ENCODE peak calls at places on chromosomes 2 and 18, in nine cellular contexts. Q, F, C, A, K, X, G, Y and E are unnamed samples.

GRCh38 chr2:40361478-40361877 is 90.4 kb downstream of the SLC8A1 start:
- DNase-seq in Q (no peak), X (no peak), G (no peak), A (no peak), C (no peak), K (no peak), F (peak), Y (no peak), E (no peak)

GRCh38 chr2:212528106-212528856 is 10.3 kb downstream of the ERBB4 start:
- DNase-seq in G (no peak), C (no peak), K (no peak), Y (no peak), Q (no peak), A (no peak), X (no peak), F (no peak), E (no peak)

GRCh38 chr2:126933707-126934106 is 35.0 kb downstream of the TEX51 start:
- DNase-seq in A (no peak), K (no peak), F (no peak), Q (no peak), Y (no peak), X (no peak), G (no peak), C (peak), E (no peak)

GRCh38 chr2:16034151-16034974 is 94.0 kb downstream of the MYCN start:
- DNase-seq in X (no peak), A (peak), Y (no peak), G (no peak), K (no peak), C (no peak), F (no peak), Q (no peak), E (no peak)

GRCh38 chr18:23912356-23912755 is 102.2 kb upstream of the TTC39C start:
- DNase-seq in X (no peak), Y (peak), K (no peak), G (no peak), A (no peak), Q (no peak), C (no peak), F (no peak), E (peak)

GRCh38 chr18:61851940-61852451 is 40.8 kb downstream of the RNF152 start:
- DNase-seq in Y (peak), G (no peak), X (no peak), A (no peak), C (no peak), Q (peak), F (no peak), K (peak), E (peak)

GRCh38 chr2:222813177-222813843 is 47.5 kb upstream of the ACSL3 start:
- DNase-seq in C (no peak), F (no peak), G (no peak), X (no peak), A (no peak), K (no peak), Q (no peak), Y (no peak), E (no peak)

GRCh38 chr2:120820263-120820884 is 84.7 kb downstream of the GLI2 start:
- DNase-seq in G (no peak), Q (peak), C (no peak), F (no peak), A (no peak), K (peak), X (no peak), Y (peak), E (peak)

GRCh38 chr2:42342795-42343241 is 18.2 kb downstream of the COX7A2L start:
- DNase-seq in Q (no peak), K (no peak), G (no peak), C (no peak), A (no peak), F (no peak), Y (no peak), X (no peak), E (no peak)

GRCh38 chr2:144170172-144170571 is 349.7 kb downstream of the ZEB2 start:
- DNase-seq in K (no peak), Y (no peak), G (no peak), F (no peak), C (no peak), X (no peak), Q (no peak), A (no peak), E (no peak)

GRCh38 chr2:216551669-216552068 is 53.0 kb downstream of the RPL37A start:
- DNase-seq in C (no peak), Q (no peak), X (no peak), F (no peak), A (no peak), G (no peak), Y (no peak), K (no peak), E (no peak)

GRCh38 chr18:23826850-23827620 is 137.8 kb downstream of the LAMA3 start:
- DNase-seq in Q (peak), X (no peak), C (no peak), Y (peak), K (no peak), G (no peak), F (no peak), A (no peak), E (peak)

GRCh38 chr2:96499061-96499960 is 5.8 kb downstream of the NEURL3 start:
- DNase-seq in Y (no peak), A (no peak), G (no peak), C (no peak), F (no peak), K (no peak), X (no peak), Q (no peak), E (no peak)

GRCh38 chr2:79101024-79101423 is 13.2 kb upstream of the REG1B start:
- DNase-seq in A (no peak), Q (no peak), Y (no peak), X (no peak), F (no peak), G (no peak), K (no peak), C (no peak), E (no peak)

GRCh38 chr2:206154197-206154596 is 5.0 kb downstream of the NDUFS1 start:
- DNase-seq in G (no peak), X (no peak), C (no peak), Q (peak), A (peak), K (peak), Y (peak), F (peak), E (no peak)

GRCh38 chr2:62293490-62294212 is 97.7 kb downstream of the B3GNT2 start:
- DNase-seq in K (peak), X (peak), F (peak), Q (peak), Y (no peak), G (peak), C (peak), A (peak), E (peak)

GRCh38 chr2:144048631-144049060 is 471.3 kb downstream of the ZEB2 start:
- DNase-seq in F (no peak), A (no peak), Q (no peak), C (no peak), Y (no peak), G (no peak), K (no peak), X (no peak), E (no peak)

GRCh38 chr2:239751719-239752355 is 273.3 kb downstream of the NDUFA10 start:
- DNase-seq in C (no peak), Y (no peak), G (no peak), Q (no peak), F (peak), X (peak), K (no peak), A (no peak), E (no peak)

GRCh38 chr2:60282886-60283285 is 270.6 kb downstream of the BCL11A start:
- DNase-seq in X (no peak), A (no peak), K (no peak), G (no peak), Q (no peak), C (no peak), F (no peak), Y (no peak), E (no peak)

GRCh38 chr2:191646612-191646902 is 31.4 kb upstream of the NABP1 start:
- DNase-seq in G (no peak), F (no peak), A (no peak), Q (peak), C (no peak), X (no peak), K (no peak), Y (peak), E (peak)

DNA sequence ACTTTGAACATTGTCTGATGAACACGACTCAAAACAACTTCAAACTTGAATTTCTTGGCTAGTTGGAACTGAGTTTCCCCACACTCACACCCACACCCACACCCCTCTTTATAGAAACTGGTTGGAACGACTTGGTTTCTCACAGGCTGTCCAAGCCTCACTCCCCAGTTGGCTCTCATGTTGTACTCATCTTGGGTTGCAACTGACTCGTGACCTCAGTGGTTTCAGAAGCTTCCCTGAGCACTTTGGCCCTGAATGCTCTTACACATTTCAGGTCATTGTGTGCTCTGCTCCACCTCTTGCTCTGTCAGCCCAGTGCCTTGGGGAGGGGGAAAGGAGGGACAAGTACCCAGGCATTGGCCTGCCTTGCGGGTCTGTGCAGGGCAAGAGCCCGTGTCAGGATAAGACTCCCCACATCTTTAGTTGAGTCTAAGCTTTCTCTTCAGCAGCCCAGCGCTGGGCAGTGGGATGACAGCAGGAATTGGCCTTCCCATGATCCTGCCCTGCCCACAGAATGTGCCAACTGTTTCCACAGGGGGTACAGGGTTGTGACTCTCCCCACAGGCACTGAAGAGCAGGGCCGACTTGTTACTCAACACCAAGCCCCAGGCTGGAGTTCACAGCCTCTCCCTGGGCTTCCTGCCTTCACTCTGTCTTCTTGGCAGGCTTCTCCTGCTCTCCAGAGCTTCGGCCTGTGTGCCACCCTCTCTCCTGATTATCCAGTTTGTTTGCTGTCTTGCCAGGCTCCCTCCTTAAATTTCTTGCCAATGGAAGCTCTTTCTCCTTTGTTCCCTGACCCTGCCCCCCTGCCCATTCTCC is 104.6 kb downstream of the RTN4 start:
- DNase-seq in Y (peak), Q (peak), G (no peak), C (peak), F (no peak), K (peak), X (peak), A (no peak), E (peak)
- TF ChIP-seq CTCF in Y (no peak), Q (no peak), G (no peak), C (no peak), F (no peak), K (no peak), X (no peak), A (no peak), E (no peak)

GRCh38 chr2:75605770-75606535 is 40.6 kb upstream of the MRPL19 start:
- DNase-seq in Q (peak), K (peak), X (no peak), Y (peak), G (no peak), A (peak), C (peak), F (no peak), E (peak)

GRCh38 chr2:75602724-75603342 is 42.1 kb upstream of the EVA1A start:
- DNase-seq in Q (peak), F (no peak), Y (peak), K (peak), G (no peak), A (no peak), X (no peak), C (peak), E (peak)

GRCh38 chr2:75604479-75604878 is 42.1 kb upstream of the MRPL19 start:
- DNase-seq in Q (no peak), C (no peak), F (peak), X (no peak), A (no peak), G (no peak), K (no peak), Y (no peak), E (no peak)

GRCh38 chr2:75600418-75601088 is 39.8 kb upstream of the EVA1A start:
- DNase-seq in A (no peak), X (no peak), Y (no peak), C (no peak), G (no peak), K (no peak), F (no peak), Q (no peak), E (no peak)

GRCh38 chr2:75603477-75603876 is 42.7 kb upstream of the EVA1A start:
- DNase-seq in F (no peak), K (no peak), A (no peak), C (no peak), Y (no peak), Q (no peak), X (no peak), G (no peak), E (no peak)
- H3K4me3 ChIP-seq in F (no peak), K (no peak), A (no peak), C (no peak), Y (no peak), Q (no peak), X (no peak), G (no peak), E (no peak)

GRCh38 chr2:231394201-231395141 is 1.0 kb upstream of the B3GNT7 start:
- DNase-seq in K (no peak), Q (no peak), X (no peak), A (peak), C (peak), F (peak), G (peak), Y (no peak), E (no peak)
- TF ChIP-seq CTCF in K (no peak), Q (peak), X (peak), A (peak), C (no peak), F (peak), G (no peak), Y (peak), E (no peak)

DNA sequence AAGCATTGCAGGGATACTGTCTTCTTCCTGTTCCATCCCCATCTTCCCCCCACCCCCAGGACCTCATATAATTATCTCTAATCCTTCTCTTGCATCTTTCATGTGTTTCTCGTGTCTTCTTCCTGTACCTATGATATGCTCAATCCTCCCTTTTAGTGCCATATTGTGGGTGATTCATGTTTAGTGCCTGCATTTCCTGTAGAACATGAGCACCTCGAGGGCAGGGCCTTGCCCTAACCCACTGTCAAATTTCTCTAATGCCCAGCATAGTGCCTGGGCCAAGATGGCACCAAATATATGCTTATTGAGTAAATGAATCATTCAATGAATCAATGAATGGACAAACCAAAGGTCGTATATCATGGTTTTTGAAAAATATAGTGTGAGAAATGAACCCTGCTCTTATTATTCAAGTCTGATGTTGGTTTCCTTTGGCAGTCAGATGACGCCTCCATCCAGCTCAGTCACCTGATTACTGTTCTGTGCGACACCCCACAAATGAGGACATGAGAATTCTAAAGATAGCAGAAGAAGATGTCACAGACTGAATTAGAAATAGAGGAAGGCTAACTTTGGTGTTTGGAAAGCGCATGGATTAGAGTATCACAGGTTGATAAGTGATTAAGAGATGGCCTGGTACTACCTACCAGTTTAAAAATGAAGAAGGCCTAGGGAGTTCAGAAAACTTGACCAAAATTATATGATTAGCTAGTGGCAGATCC is 278.4 kb downstream of the PRKCE start:
- DNase-seq in Y (no peak), K (no peak), F (no peak), G (no peak), A (no peak), X (no peak), C (no peak), Q (no peak), E (no peak)
- H3K4me3 ChIP-seq in Y (no peak), K (no peak), F (no peak), G (no peak), A (no peak), X (no peak), C (no peak), Q (no peak), E (no peak)